ENCODE peak calls at places on chromosome 9, in seven cellular contexts. V, I, W, E, C, F and A are unnamed samples.
A peak's percentile ranks its signal among the peaks of the same experiment; 100 is the strongest.

GRCh38 chr9:119216891-119217290 is 152.3 kb downstream of the BRINP1 start:
- DNase-seq in I (no peak), E (no peak), V (no peak), W (no peak), C (no peak), F (no peak), A (peak; percentile 27)

GRCh38 chr9:85740821-85741111 is 988 bp downstream of the AGTPBP1 start:
- DNase-seq in V (no peak), F (no peak), E (peak; percentile 36), I (no peak), W (no peak), C (no peak), A (no peak)

GRCh38 chr9:84404095-84404686 is 63.6 kb upstream of the SLC28A3 start:
- DNase-seq in C (no peak), W (peak; percentile 35), E (no peak), I (no peak), F (no peak), V (no peak), A (no peak)

GRCh38 chr9:112239284-112239683 is 64.2 kb upstream of the SUSD1 start:
- DNase-seq in C (no peak), F (no peak), E (no peak), W (no peak), I (no peak), V (no peak), A (no peak)

GRCh38 chr9:92438900-92439526 is 14.7 kb upstream of the OMD start:
- DNase-seq in C (no peak), F (no peak), W (no peak), V (no peak), E (no peak), I (no peak), A (no peak)

GRCh38 chr9:129619787-129620668 is 873 bp downstream of the C9orf50 start:
- DNase-seq in F (no peak), V (no peak), I (no peak), W (no peak), C (no peak), E (no peak), A (no peak)

GRCh38 chr9:137138701-137139467 is at the start of gene GRIN1:
- DNase-seq in E (no peak), V (no peak), C (no peak), F (no peak), I (no peak), W (no peak), A (no peak)

GRCh38 chr9:21454149-21454548 is 13.9 kb downstream of the IFNA1 start:
- DNase-seq in C (no peak), F (no peak), E (no peak), I (peak; percentile 22), W (no peak), V (no peak), A (no peak)

GRCh38 chr9:107605041-107605440 is 115.5 kb upstream of the KLF4 start:
- DNase-seq in V (no peak), E (no peak), C (no peak), W (no peak), F (no peak), I (no peak), A (no peak)

GRCh38 chr9:113955076-113955752 is 79.1 kb downstream of the ZNF618 start:
- DNase-seq in V (peak; percentile 58), W (no peak), E (peak; percentile 20), C (peak; percentile 19), F (no peak), I (peak; percentile 62), A (peak; percentile 52)

GRCh38 chr9:87513171-87513570 is 15.5 kb downstream of the DAPK1 start:
- DNase-seq in W (no peak), I (no peak), F (no peak), E (no peak), C (no peak), V (no peak), A (no peak)

GRCh38 chr9:126791406-126792230 is 13.2 kb upstream of the ZBTB43 start:
- DNase-seq in E (peak; percentile 96), W (no peak), C (peak; percentile 46), I (peak; percentile 74), V (peak; percentile 64), F (no peak), A (peak; percentile 62)

GRCh38 chr9:112867275-112867991 is 23.2 kb downstream of the SLC46A2 start:
- DNase-seq in E (peak; percentile 86), F (no peak), V (no peak), C (peak; percentile 62), I (peak; percentile 71), W (no peak), A (no peak)

GRCh38 chr9:126777733-126778132 is 27.1 kb upstream of the ZBTB43 start:
- DNase-seq in E (no peak), I (no peak), V (no peak), C (peak; percentile 12), F (no peak), W (no peak), A (no peak)

GRCh38 chr9:12544700-12545099 is 148.5 kb upstream of the TYRP1 start:
- DNase-seq in E (no peak), C (no peak), F (no peak), I (no peak), W (no peak), V (no peak), A (no peak)

GRCh38 chr9:37752646-37753488 is 738 bp upstream of the TRMT10B start:
- DNase-seq in V (no peak), W (no peak), E (no peak), F (no peak), C (no peak), I (no peak), A (no peak)

GRCh38 chr9:7094052-7094451 is 336.3 kb downstream of the KDM4C start:
- DNase-seq in E (no peak), W (no peak), V (no peak), F (no peak), I (no peak), C (no peak), A (no peak)

GRCh38 chr9:92664394-92665152 is 5.4 kb downstream of the IPPK start:
- DNase-seq in W (no peak), E (no peak), F (peak; percentile 55), I (no peak), C (no peak), V (no peak), A (no peak)

GRCh38 chr9:87606921-87607521 is 109.4 kb downstream of the DAPK1 start:
- DNase-seq in F (no peak), V (peak; percentile 64), I (no peak), C (peak; percentile 44), W (no peak), E (peak; percentile 96), A (peak; percentile 71)

GRCh38 chr9:21316860-21317259 is 11.7 kb upstream of the IFNA5 start:
- DNase-seq in E (no peak), F (no peak), W (no peak), V (no peak), C (no peak), I (no peak), A (no peak)

GRCh38 chr9:126669108-126669507 is 55.4 kb downstream of the LMX1B start:
- DNase-seq in W (no peak), E (no peak), V (no peak), C (no peak), F (no peak), I (no peak), A (no peak)

GRCh38 chr9:114089206-114089840 is 9.8 kb downstream of the KIF12 start:
- DNase-seq in C (no peak), F (no peak), I (no peak), V (no peak), W (no peak), E (no peak), A (no peak)

GRCh38 chr9:96449522-96449843 is 486 bp upstream of the HABP4 start:
- DNase-seq in W (no peak), E (no peak), V (no peak), I (no peak), C (peak; percentile 22), F (no peak), A (no peak)

GRCh38 chr9:109012009-109012875 is 1.1 kb downstream of the CTNNAL1 start:
- DNase-seq in W (peak; percentile 27), C (peak; percentile 83), V (peak; percentile 91), F (peak; percentile 89), E (peak; percentile 99), I (peak; percentile 92), A (peak; percentile 93)

GRCh38 chr9:87217056-87217455 is 269.8 kb upstream of the GAS1 start:
- DNase-seq in E (no peak), V (no peak), F (no peak), C (no peak), I (no peak), W (no peak), A (no peak)

GRCh38 chr9:14702200-14702599 is 9.0 kb upstream of the ZDHHC21 start:
- DNase-seq in C (no peak), W (no peak), F (no peak), I (no peak), E (no peak), V (no peak), A (no peak)